ENCODE peak calls at places on chromosomes 16 and 17, in seven cellular contexts. T is left lung, H is breast epithelium, V is fibroblast of lung, U is sigmoid colon, Y is tibial nerve, W is heart right ventricle. I is an unnamed sample. For H3K4me1, the result is how much of the 10 kb centered on the place peaks cover.

GRCh38 chr16:17162560-17162959 is 308.2 kb downstream of the XYLT1 start:
- DNase-seq in T (no peak), V (no peak), H (no peak), U (no peak), W (no peak), Y (no peak), I (no peak)

GRCh38 chr17:12180644-12181261 is 160.1 kb downstream of the MAP2K4 start:
- DNase-seq in U (no peak), W (peak), H (no peak), T (no peak), V (peak), Y (peak), I (peak)

GRCh38 chr17:50853015-50853615 is 13.0 kb downstream of the TOB1 start:
- DNase-seq in U (no peak), T (no peak), H (no peak), W (no peak), V (no peak), Y (no peak), I (no peak)

GRCh38 chr17:5443728-5444127 is 4.8 kb upstream of the C1QBP start:
- DNase-seq in V (no peak), W (no peak), Y (no peak), H (no peak), U (no peak), T (no peak), I (no peak)

GRCh38 chr16:55470533-55471371 is 8.2 kb upstream of the MMP2 start:
- DNase-seq in Y (no peak), W (no peak), H (peak), T (no peak), U (no peak), V (peak), I (peak)

GRCh38 chr17:32341141-32341856 is 674 bp downstream of the C17orf75 start:
- DNase-seq in W (no peak), V (peak), U (no peak), T (no peak), Y (no peak), H (no peak), I (peak)

GRCh38 chr16:30997887-30998711 is 12.3 kb downstream of the STX1B start:
- DNase-seq in V (peak), H (no peak), W (no peak), T (no peak), U (no peak), Y (no peak), I (peak)

GRCh38 chr16:22008215-22009142 is 568 bp downstream of the MOSMO start:
- DNase-seq in W (no peak), U (peak), T (peak), Y (no peak), H (no peak), V (peak), I (no peak)

GRCh38 chr16:74143171-74143570 is 153.4 kb upstream of the PSMD7 start:
- DNase-seq in W (no peak), U (no peak), T (no peak), H (no peak), Y (no peak), V (no peak), I (no peak)

GRCh38 chr17:49035470-49036269 is 38.5 kb downstream of the IGF2BP1 start:
- DNase-seq in U (no peak), T (peak), H (peak), V (peak), Y (peak), W (peak), I (peak)

GRCh38 chr17:1920948-1921351 is 91.1 kb downstream of the RPA1 start:
- DNase-seq in T (peak), V (peak), H (peak), Y (no peak), U (no peak), W (no peak), I (no peak)

GRCh38 chr17:63419398-63419797 is 26.7 kb downstream of the CYB561 start:
- DNase-seq in H (no peak), V (no peak), T (no peak), U (no peak), W (no peak), Y (no peak), I (no peak)

GRCh38 chr16:30094541-30095165 is 1.4 kb downstream of the YPEL3 start:
- DNase-seq in Y (no peak), V (no peak), W (no peak), T (peak), H (no peak), U (no peak), I (no peak)

GRCh38 chr17:57739402-57740224 is 5.5 kb downstream of the CCDC182 start:
- DNase-seq in V (no peak), T (no peak), Y (no peak), W (no peak), U (no peak), H (no peak), I (peak)

GRCh38 chr16:4597174-4597573 is 17.5 kb downstream of the UBALD1 start:
- DNase-seq in T (no peak), W (no peak), V (peak), U (no peak), Y (no peak), H (no peak), I (no peak)

GRCh38 chr17:47877368-47878034 is 18.5 kb upstream of the SP2 start:
- DNase-seq in Y (no peak), H (no peak), V (no peak), U (no peak), T (no peak), W (no peak), I (no peak)

GRCh38 chr17:57927048-57927723 is 28.0 kb downstream of the CUEDC1 start:
- DNase-seq in U (no peak), H (peak), Y (no peak), W (no peak), T (no peak), V (peak), I (peak)

GRCh38 chr16:30697264-30698138 is 1.5 kb upstream of the SRCAP start:
- DNase-seq in H (no peak), V (peak), Y (no peak), W (no peak), U (peak), T (no peak), I (peak)

GRCh38 chr16:85923153-85924021 is 24.4 kb downstream of the IRF8 start:
- DNase-seq in H (no peak), Y (peak), U (no peak), T (no peak), W (no peak), V (peak), I (no peak)

GRCh38 chr17:1312261-1312870 is 32.9 kb downstream of the TRARG1 start:
- DNase-seq in H (no peak), U (no peak), T (peak), W (no peak), V (no peak), Y (no peak), I (no peak)

GRCh38 chr17:32917081-32917480 is 10.9 kb upstream of the TMEM98 start:
- DNase-seq in T (no peak), V (no peak), H (no peak), Y (no peak), U (no peak), W (no peak), I (no peak)

GRCh38 chr16:70526403-70526802 is 2.8 kb downstream of the SF3B3 start:
- DNase-seq in T (no peak), W (no peak), U (no peak), H (no peak), Y (no peak), V (no peak), I (no peak)

GRCh38 chr17:81399481-81400153 is 4.4 kb downstream of the BAHCC1 start:
- DNase-seq in U (no peak), W (no peak), V (no peak), Y (no peak), T (peak), H (no peak), I (peak)

GRCh38 chr17:35081638-35082037 is 18.1 kb upstream of the RFFL start:
- DNase-seq in W (no peak), H (no peak), T (no peak), U (no peak), Y (no peak), V (no peak), I (no peak)

GRCh38 chr16:48963306-48963705 is 318.3 kb downstream of the CBLN1 start:
- DNase-seq in H (no peak), U (no peak), W (peak), Y (no peak), T (no peak), V (peak), I (peak)

GRCh38 chr17:45127583-45128300 is 4.6 kb downstream of the PLCD3 start:
- DNase-seq in T (peak), H (peak), U (peak), V (peak), Y (peak), W (peak), I (peak)

GRCh38 chr16:68370921-68371651 is 60.3 kb downstream of the PRMT7 start:
- DNase-seq in U (no peak), V (no peak), T (peak), Y (no peak), W (no peak), H (no peak), I (no peak)

GRCh38 chr16:67305216-67306071 is 21.1 kb downstream of the KCTD19 start:
- DNase-seq in V (no peak), W (no peak), H (no peak), T (no peak), Y (no peak), U (no peak), I (no peak)

GRCh38 chr17:28524476-28525415 is 18.6 kb downstream of the FOXN1 start:
- DNase-seq in Y (no peak), W (no peak), V (peak), U (no peak), H (peak), T (peak), I (peak)

GRCh38 chr17:65892912-65893377 is 299.0 kb downstream of the CEP112 start:
- DNase-seq in U (no peak), T (no peak), Y (no peak), W (no peak), H (no peak), V (no peak), I (no peak)

GRCh38 chr17:41417576-41418015 is 6.8 kb downstream of the KRT37 start:
- DNase-seq in H (no peak), V (no peak), Y (no peak), U (no peak), T (no peak), W (no peak), I (peak)

GRCh38 chr17:62678214-62678919 is 50.9 kb downstream of the MRC2 start:
- DNase-seq in T (peak), V (no peak), H (no peak), Y (no peak), W (no peak), U (peak), I (no peak)

GRCh38 chr16:84505249-84506156 is 1.0 kb upstream of the MEAK7 start:
- DNase-seq in H (no peak), Y (no peak), V (no peak), W (no peak), U (no peak), T (no peak), I (no peak)

GRCh38 chr16:72108353-72109102 is 14.9 kb downstream of the DHX38 start:
- DNase-seq in H (no peak), T (no peak), W (no peak), Y (no peak), U (no peak), V (no peak), I (no peak)

GRCh38 chr17:45775576-45776011 is 8.5 kb upstream of the CRHR1 start:
- DNase-seq in W (peak), V (no peak), H (peak), Y (no peak), T (peak), U (peak), I (peak)

GRCh38 chr16:68732068-68732680 is 4.9 kb upstream of the CDH1 start:
- DNase-seq in Y (no peak), U (no peak), H (no peak), W (no peak), T (peak), V (peak), I (peak)

DNA sequence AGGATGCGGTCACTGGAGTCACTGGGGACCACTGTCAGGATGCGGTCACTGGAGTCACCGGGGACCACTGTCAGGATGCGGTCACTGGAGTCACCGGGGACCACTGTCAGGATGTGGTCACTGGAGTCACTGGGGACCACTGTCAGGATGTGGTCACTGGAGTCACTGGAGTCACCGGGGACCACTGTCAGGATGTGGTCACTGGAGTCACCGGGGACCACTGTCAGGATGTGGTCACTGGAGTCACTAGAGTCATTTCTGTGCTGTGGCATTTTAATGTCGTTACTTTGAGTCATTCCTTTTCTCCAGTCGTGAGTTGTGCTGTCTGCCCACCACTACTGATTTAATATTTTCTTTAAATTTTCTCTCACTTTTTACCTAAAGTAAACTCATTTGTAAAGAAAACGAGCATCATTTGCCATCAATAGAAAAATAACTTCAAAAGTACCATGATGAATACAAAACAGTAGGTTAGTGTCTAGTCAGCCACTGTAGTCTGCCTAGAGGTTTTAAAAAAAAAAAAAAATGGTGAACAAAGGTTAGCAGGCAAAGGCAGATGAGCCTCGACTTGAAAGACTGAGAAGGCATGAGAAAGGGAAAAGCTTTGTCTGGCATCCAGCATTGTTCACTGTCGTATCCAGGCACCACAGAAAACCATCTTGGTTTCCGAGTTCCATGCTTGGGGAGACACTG is 346.6 kb downstream of the SNX29 start:
- DNase-seq in T (no peak), H (no peak), V (no peak), Y (no peak), W (no peak), U (no peak), I (no peak)
- H3K4me1 ChIP-seq in T (under half), H (under half), V (under half), Y (under half), W (under half), U (under half), I (under half)

DNA sequence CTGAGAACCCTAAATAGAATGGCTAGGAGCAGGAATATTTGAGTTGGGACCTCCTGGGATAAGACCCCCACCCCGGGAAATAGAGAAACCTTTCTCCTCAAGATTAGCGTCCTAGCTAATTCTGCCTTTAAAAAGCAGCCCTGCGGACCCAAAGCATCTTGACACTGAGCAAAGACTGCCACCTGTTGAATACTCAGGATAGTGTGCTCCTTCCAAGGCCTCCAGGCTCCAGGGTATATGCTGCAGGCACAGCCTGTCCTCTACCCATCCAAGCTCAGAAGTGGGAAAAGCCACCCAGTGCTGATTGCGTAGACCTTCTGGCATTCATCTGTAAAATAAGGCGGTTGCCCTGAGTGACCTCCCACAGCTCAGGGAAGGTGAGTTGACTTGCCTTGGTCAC is 456.2 kb upstream of the DYNLRB2 start:
- DNase-seq in H (peak), T (no peak), W (peak), U (peak), V (peak), Y (peak), I (peak)
- TF ChIP-seq CTCF in H (peak), T (peak), W (peak), U (peak), V (peak), Y (peak), I (peak)

DNA sequence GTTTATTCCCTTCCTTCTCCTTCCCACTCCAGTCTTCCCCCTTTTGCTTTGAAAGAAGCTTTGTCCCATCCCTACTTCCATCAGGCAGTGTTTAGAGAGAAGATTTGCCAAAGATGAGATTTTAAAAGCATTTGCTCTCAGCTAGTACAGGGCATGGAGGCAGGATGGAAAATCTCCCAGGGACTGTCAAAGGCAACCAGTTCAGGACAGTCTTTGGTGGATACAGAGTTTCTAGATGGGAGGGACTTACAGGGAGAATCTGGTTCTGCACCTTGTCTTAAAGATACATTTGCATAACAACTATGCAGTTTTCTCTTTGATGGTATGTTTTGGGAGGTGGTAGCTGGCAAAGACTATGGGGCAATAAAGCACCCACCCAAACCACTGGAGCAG is 26.2 kb downstream of the CHD9 start:
- DNase-seq in V (no peak), H (no peak), W (no peak), U (no peak), T (no peak), Y (peak), I (no peak)
- H3K4me1 ChIP-seq in V (under half), H (under half), W (half or more), U (half or more), T (under half), Y (half or more), I (under half)

GRCh38 chr16:10981697-10982216 is 37.4 kb downstream of the CLEC16A start:
- DNase-seq in Y (no peak), T (no peak), H (no peak), V (no peak), W (no peak), U (no peak), I (peak)
- TF ChIP-seq CTCF in Y (no peak), T (no peak), H (no peak), V (peak), W (no peak), U (no peak), I (peak)

GRCh38 chr16:10881479-10882030 is 4.6 kb downstream of the CIITA start:
- DNase-seq in W (no peak), H (no peak), U (no peak), V (no peak), Y (no peak), T (no peak), I (no peak)
- H3K4me1 ChIP-seq in W (under half), H (under half), U (under half), V (under half), Y (under half), T (half or more), I (under half)

DNA sequence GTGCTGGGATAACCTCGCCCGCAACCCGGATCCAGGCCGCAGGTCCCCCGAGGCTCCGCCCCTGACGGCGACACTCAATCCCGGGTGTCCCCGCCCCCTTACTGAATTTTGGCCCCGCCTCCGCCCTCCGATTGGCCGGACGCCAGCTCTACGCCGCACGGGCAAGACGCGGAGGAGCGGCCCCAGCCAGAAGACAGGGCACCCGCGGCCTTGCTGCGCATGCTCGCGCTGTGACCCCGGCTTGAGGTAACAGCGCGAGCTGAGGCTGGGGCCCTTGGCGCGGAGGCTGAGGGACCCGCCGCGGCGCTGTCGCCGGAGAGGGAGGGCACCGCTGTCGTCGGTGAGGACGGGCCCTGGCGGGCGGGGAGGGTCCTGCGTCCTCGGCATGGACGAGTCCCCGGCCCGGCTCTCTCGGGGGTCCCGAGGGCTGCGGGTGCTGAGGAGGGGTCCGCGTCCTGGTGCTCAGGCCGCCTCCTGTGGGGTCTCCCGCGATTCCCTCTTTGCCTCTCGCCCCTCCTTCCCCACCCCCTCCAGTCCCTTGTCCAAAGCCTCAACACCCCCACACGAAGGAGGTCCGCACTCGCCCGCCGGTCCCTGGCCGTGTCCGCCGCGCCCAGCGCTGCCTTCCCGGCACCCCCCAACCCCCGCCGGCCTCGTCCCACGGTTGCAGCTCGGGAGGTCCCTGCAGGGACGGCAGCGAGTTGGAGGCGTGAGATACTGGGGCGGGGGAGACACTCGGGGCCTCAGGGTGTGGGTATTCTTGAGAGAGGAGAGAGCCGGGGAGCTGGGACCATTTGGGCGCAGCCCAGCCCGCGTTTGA is at the start of gene FLYWCH2:
- DNase-seq in V (peak), T (peak), Y (peak), U (peak), W (peak), H (peak), I (peak)
- TF ChIP-seq CTCF in V (no peak), T (no peak), Y (no peak), U (peak), W (peak), H (peak), I (no peak)

DNA sequence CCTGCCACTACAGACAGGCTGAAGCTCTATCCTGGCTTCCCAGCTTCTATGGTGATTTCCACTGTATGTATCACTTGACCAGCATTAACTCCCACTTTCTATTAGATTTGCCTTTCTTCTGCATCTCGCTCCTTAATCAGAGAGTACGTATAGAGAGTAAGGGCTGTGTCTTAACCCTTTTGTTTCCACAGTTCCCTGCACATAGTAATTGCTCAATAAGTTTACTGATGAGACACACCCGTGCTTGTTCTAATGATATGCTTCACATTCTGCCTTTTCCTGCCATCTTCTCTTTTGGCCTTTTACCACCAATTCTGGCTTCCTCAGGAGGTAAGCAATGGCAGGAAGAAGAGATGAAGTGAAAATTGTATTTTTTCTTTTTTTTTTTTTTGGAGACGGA is 20.6 kb upstream of the USP36 start:
- DNase-seq in U (no peak), H (no peak), Y (no peak), W (no peak), T (no peak), V (no peak), I (no peak)
- H3K4me1 ChIP-seq in U (under half), H (under half), Y (under half), W (under half), T (under half), V (under half), I (under half)

DNA sequence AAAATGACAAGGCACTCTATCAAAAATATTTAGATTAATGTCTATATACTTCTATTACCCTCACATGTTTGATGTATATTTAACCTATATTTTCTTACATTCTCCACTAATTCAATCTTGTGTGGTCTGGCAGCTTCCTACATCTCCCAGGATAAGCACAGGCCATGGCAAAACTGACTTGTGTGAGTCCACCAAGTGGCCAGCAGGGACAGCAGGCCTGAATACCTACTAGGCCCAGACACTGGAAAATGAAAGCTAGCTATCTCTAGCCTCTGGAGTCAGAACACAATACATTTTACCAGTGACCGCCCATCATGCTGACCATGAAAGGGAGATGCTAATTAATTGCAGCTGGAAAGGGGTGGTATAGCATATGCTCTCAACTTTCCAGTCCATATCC is 132.3 kb downstream of the PCTP start:
- DNase-seq in H (no peak), Y (no peak), V (no peak), W (no peak), U (no peak), T (no peak), I (no peak)
- TF ChIP-seq CTCF in H (no peak), Y (no peak), V (no peak), W (no peak), U (no peak), T (no peak), I (no peak)